ENCODE peak calls at places on chromosomes 2 and 18, in ten cellular contexts. One of them, this sample, is unnamed.

GRCh38 chr2:204842731-204843490 is 297.6 kb downstream of the PARD3B start:
- DNase-seq in A549: peak; percentile 54
- DNase-seq in nephron progenitor cell: no peak
- DNase-seq in astrocyte of the spinal cord: peak; percentile 94
- DNase-seq in osteoblast: peak; percentile 72
- DNase-seq in body of pancreas: peak; percentile 20
- DNase-seq in choroid plexus epithelial cell: peak; percentile 97
- DNase-seq in neural progenitor cell: no peak
- DNase-seq in activated CD8-positive, alpha-beta T cell treated with anti-CD3 and anti-CD28 coated beads for 36 hours: peak; percentile 14
- DNase-seq in epithelial cell of esophagus: peak; percentile 83
- DNase-seq in this sample: no peak

GRCh38 chr2:66440692-66441091 is 5.8 kb downstream of the MEIS1 start:
- DNase-seq in A549: no peak
- DNase-seq in nephron progenitor cell: peak; percentile 66
- DNase-seq in astrocyte of the spinal cord: peak; percentile 68
- DNase-seq in osteoblast: peak; percentile 93
- DNase-seq in body of pancreas: no peak
- DNase-seq in choroid plexus epithelial cell: peak; percentile 37
- DNase-seq in neural progenitor cell: peak; percentile 74
- DNase-seq in activated CD8-positive, alpha-beta T cell treated with anti-CD3 and anti-CD28 coated beads for 36 hours: no peak
- DNase-seq in epithelial cell of esophagus: peak; percentile 37
- DNase-seq in this sample: no peak

GRCh38 chr2:121266543-121267106 is 18.4 kb downstream of the TFCP2L1 start:
- DNase-seq in A549: no peak
- DNase-seq in nephron progenitor cell: no peak
- DNase-seq in astrocyte of the spinal cord: no peak
- DNase-seq in osteoblast: no peak
- DNase-seq in body of pancreas: no peak
- DNase-seq in choroid plexus epithelial cell: no peak
- DNase-seq in neural progenitor cell: no peak
- DNase-seq in activated CD8-positive, alpha-beta T cell treated with anti-CD3 and anti-CD28 coated beads for 36 hours: no peak
- DNase-seq in epithelial cell of esophagus: peak; percentile 61
- DNase-seq in this sample: no peak

GRCh38 chr2:159684796-159685195 is 27.5 kb upstream of the MARCHF7 start:
- DNase-seq in A549: peak; percentile 11
- DNase-seq in nephron progenitor cell: no peak
- DNase-seq in astrocyte of the spinal cord: peak; percentile 67
- DNase-seq in osteoblast: peak; percentile 77
- DNase-seq in body of pancreas: no peak
- DNase-seq in choroid plexus epithelial cell: peak; percentile 72
- DNase-seq in neural progenitor cell: no peak
- DNase-seq in activated CD8-positive, alpha-beta T cell treated with anti-CD3 and anti-CD28 coated beads for 36 hours: no peak
- DNase-seq in epithelial cell of esophagus: peak; percentile 82
- DNase-seq in this sample: no peak

GRCh38 chr2:23588788-23589187 is 203.8 kb downstream of the KLHL29 start:
- DNase-seq in A549: no peak
- DNase-seq in nephron progenitor cell: peak; percentile 24
- DNase-seq in astrocyte of the spinal cord: peak; percentile 31
- DNase-seq in osteoblast: no peak
- DNase-seq in body of pancreas: no peak
- DNase-seq in choroid plexus epithelial cell: no peak
- DNase-seq in neural progenitor cell: no peak
- DNase-seq in activated CD8-positive, alpha-beta T cell treated with anti-CD3 and anti-CD28 coated beads for 36 hours: no peak
- DNase-seq in epithelial cell of esophagus: no peak
- DNase-seq in this sample: no peak

GRCh38 chr2:181774601-181775179 is 94.4 kb upstream of the NEUROD1 start:
- DNase-seq in A549: peak; percentile 34
- DNase-seq in nephron progenitor cell: no peak
- DNase-seq in astrocyte of the spinal cord: no peak
- DNase-seq in osteoblast: no peak
- DNase-seq in body of pancreas: no peak
- DNase-seq in choroid plexus epithelial cell: peak; percentile 52
- DNase-seq in neural progenitor cell: no peak
- DNase-seq in activated CD8-positive, alpha-beta T cell treated with anti-CD3 and anti-CD28 coated beads for 36 hours: no peak
- DNase-seq in epithelial cell of esophagus: peak; percentile 74
- DNase-seq in this sample: no peak

GRCh38 chr18:50880108-50880465 is 1.2 kb downstream of the ME2 start:
- DNase-seq in A549: no peak
- DNase-seq in nephron progenitor cell: no peak
- DNase-seq in astrocyte of the spinal cord: peak; percentile 3
- DNase-seq in osteoblast: no peak
- DNase-seq in body of pancreas: no peak
- DNase-seq in choroid plexus epithelial cell: no peak
- DNase-seq in neural progenitor cell: peak; percentile 15
- DNase-seq in activated CD8-positive, alpha-beta T cell treated with anti-CD3 and anti-CD28 coated beads for 36 hours: no peak
- DNase-seq in epithelial cell of esophagus: no peak
- DNase-seq in this sample: no peak

GRCh38 chr2:236250286-236250685 is 13.9 kb downstream of the ASB18 start:
- DNase-seq in A549: no peak
- DNase-seq in nephron progenitor cell: no peak
- DNase-seq in astrocyte of the spinal cord: no peak
- DNase-seq in osteoblast: no peak
- DNase-seq in body of pancreas: no peak
- DNase-seq in choroid plexus epithelial cell: no peak
- DNase-seq in neural progenitor cell: no peak
- DNase-seq in activated CD8-positive, alpha-beta T cell treated with anti-CD3 and anti-CD28 coated beads for 36 hours: no peak
- DNase-seq in epithelial cell of esophagus: no peak
- DNase-seq in this sample: no peak

GRCh38 chr2:8247905-8248622 is 433.8 kb upstream of the ID2 start:
- DNase-seq in A549: no peak
- DNase-seq in nephron progenitor cell: no peak
- DNase-seq in astrocyte of the spinal cord: no peak
- DNase-seq in osteoblast: no peak
- DNase-seq in body of pancreas: no peak
- DNase-seq in choroid plexus epithelial cell: no peak
- DNase-seq in neural progenitor cell: no peak
- DNase-seq in activated CD8-positive, alpha-beta T cell treated with anti-CD3 and anti-CD28 coated beads for 36 hours: no peak
- DNase-seq in epithelial cell of esophagus: no peak
- DNase-seq in this sample: no peak

GRCh38 chr2:223760838-223761502 is 76.4 kb downstream of the AP1S3 start:
- DNase-seq in A549: peak; percentile 90
- DNase-seq in nephron progenitor cell: no peak
- DNase-seq in astrocyte of the spinal cord: peak; percentile 88
- DNase-seq in osteoblast: peak; percentile 82
- DNase-seq in body of pancreas: peak; percentile 56
- DNase-seq in choroid plexus epithelial cell: peak; percentile 61
- DNase-seq in neural progenitor cell: peak; percentile 26
- DNase-seq in activated CD8-positive, alpha-beta T cell treated with anti-CD3 and anti-CD28 coated beads for 36 hours: peak; percentile 82
- DNase-seq in epithelial cell of esophagus: peak; percentile 97
- DNase-seq in this sample: no peak
- TF ChIP-seq CTCF in A549: peak; percentile 47
- TF ChIP-seq CTCF in nephron progenitor cell: no peak
- TF ChIP-seq CTCF in astrocyte of the spinal cord: peak; percentile 43
- TF ChIP-seq CTCF in osteoblast: peak; percentile 29
- TF ChIP-seq CTCF in body of pancreas: no peak
- TF ChIP-seq CTCF in choroid plexus epithelial cell: peak; percentile 42
- TF ChIP-seq CTCF in neural progenitor cell: peak; percentile 38
- TF ChIP-seq CTCF in activated CD8-positive, alpha-beta T cell treated with anti-CD3 and anti-CD28 coated beads for 36 hours: no peak
- TF ChIP-seq CTCF in epithelial cell of esophagus: peak; percentile 43
- TF ChIP-seq CTCF in this sample: no peak

DNA sequence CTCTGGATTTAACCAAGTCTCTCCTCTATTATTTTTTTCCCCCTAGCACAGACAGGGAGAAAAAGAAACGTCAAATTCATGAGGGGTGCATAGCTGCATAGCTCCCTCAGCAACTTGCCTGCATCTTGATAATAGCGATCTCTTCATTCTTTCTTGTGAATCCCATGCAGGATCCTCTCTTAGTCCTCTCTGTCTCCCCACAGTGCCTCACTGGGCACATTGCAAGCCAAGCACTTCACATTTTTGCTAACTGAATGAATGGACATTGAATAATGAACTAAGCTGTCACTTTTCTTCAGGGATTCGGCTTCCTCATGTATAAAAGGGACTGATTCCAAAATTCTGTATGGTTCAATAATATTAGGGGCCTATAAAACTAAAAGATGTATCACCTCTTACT is 2.9 kb upstream of the EPB41L3 start:
- DNase-seq in A549: peak; percentile 17
- DNase-seq in nephron progenitor cell: peak; percentile 31
- DNase-seq in astrocyte of the spinal cord: peak; percentile 72
- DNase-seq in osteoblast: no peak
- DNase-seq in body of pancreas: no peak
- DNase-seq in choroid plexus epithelial cell: peak; percentile 92
- DNase-seq in neural progenitor cell: peak; percentile 72
- DNase-seq in activated CD8-positive, alpha-beta T cell treated with anti-CD3 and anti-CD28 coated beads for 36 hours: no peak
- DNase-seq in epithelial cell of esophagus: peak; percentile 18
- DNase-seq in this sample: no peak
- TF ChIP-seq CTCF in A549: no peak
- TF ChIP-seq CTCF in nephron progenitor cell: peak; percentile 45
- TF ChIP-seq CTCF in astrocyte of the spinal cord: peak; percentile 87
- TF ChIP-seq CTCF in osteoblast: no peak
- TF ChIP-seq CTCF in body of pancreas: peak; percentile 15
- TF ChIP-seq CTCF in choroid plexus epithelial cell: peak; percentile 96
- TF ChIP-seq CTCF in neural progenitor cell: peak; percentile 63
- TF ChIP-seq CTCF in activated CD8-positive, alpha-beta T cell treated with anti-CD3 and anti-CD28 coated beads for 36 hours: no peak
- TF ChIP-seq CTCF in epithelial cell of esophagus: peak; percentile 45
- TF ChIP-seq CTCF in this sample: peak; percentile 47

GRCh38 chr2:179240481-179241451 is 23.9 kb downstream of the SESTD1 start:
- DNase-seq in A549: no peak
- DNase-seq in nephron progenitor cell: no peak
- DNase-seq in astrocyte of the spinal cord: no peak
- DNase-seq in osteoblast: no peak
- DNase-seq in body of pancreas: no peak
- DNase-seq in choroid plexus epithelial cell: no peak
- DNase-seq in neural progenitor cell: no peak
- DNase-seq in activated CD8-positive, alpha-beta T cell treated with anti-CD3 and anti-CD28 coated beads for 36 hours: no peak
- DNase-seq in epithelial cell of esophagus: no peak
- DNase-seq in this sample: no peak
- TF ChIP-seq CTCF in A549: no peak
- TF ChIP-seq CTCF in nephron progenitor cell: no peak
- TF ChIP-seq CTCF in astrocyte of the spinal cord: no peak
- TF ChIP-seq CTCF in osteoblast: peak; percentile 14
- TF ChIP-seq CTCF in body of pancreas: no peak
- TF ChIP-seq CTCF in choroid plexus epithelial cell: peak; percentile 32
- TF ChIP-seq CTCF in neural progenitor cell: peak; percentile 50
- TF ChIP-seq CTCF in activated CD8-positive, alpha-beta T cell treated with anti-CD3 and anti-CD28 coated beads for 36 hours: no peak
- TF ChIP-seq CTCF in epithelial cell of esophagus: no peak
- TF ChIP-seq CTCF in this sample: peak; percentile 37

GRCh38 chr2:203097735-203098134 is 83.1 kb downstream of the NBEAL1 start:
- DNase-seq in A549: peak; percentile 42
- DNase-seq in nephron progenitor cell: no peak
- DNase-seq in astrocyte of the spinal cord: no peak
- DNase-seq in osteoblast: no peak
- DNase-seq in body of pancreas: no peak
- DNase-seq in choroid plexus epithelial cell: peak; percentile 48
- DNase-seq in neural progenitor cell: no peak
- DNase-seq in activated CD8-positive, alpha-beta T cell treated with anti-CD3 and anti-CD28 coated beads for 36 hours: no peak
- DNase-seq in epithelial cell of esophagus: peak; percentile 13
- DNase-seq in this sample: no peak
- TF ChIP-seq CTCF in A549: peak; percentile 30
- TF ChIP-seq CTCF in nephron progenitor cell: peak; percentile 25
- TF ChIP-seq CTCF in astrocyte of the spinal cord: peak; percentile 32
- TF ChIP-seq CTCF in osteoblast: peak; percentile 34
- TF ChIP-seq CTCF in body of pancreas: peak; percentile 24
- TF ChIP-seq CTCF in choroid plexus epithelial cell: peak; percentile 47
- TF ChIP-seq CTCF in neural progenitor cell: peak; percentile 36
- TF ChIP-seq CTCF in activated CD8-positive, alpha-beta T cell treated with anti-CD3 and anti-CD28 coated beads for 36 hours: peak; percentile 39
- TF ChIP-seq CTCF in epithelial cell of esophagus: peak; percentile 33
- TF ChIP-seq CTCF in this sample: peak; percentile 53

GRCh38 chr2:378364-378763 is 90.5 kb upstream of the ALKAL2 start:
- DNase-seq in A549: no peak
- DNase-seq in nephron progenitor cell: no peak
- DNase-seq in astrocyte of the spinal cord: no peak
- DNase-seq in osteoblast: no peak
- DNase-seq in body of pancreas: no peak
- DNase-seq in choroid plexus epithelial cell: no peak
- DNase-seq in neural progenitor cell: no peak
- DNase-seq in activated CD8-positive, alpha-beta T cell treated with anti-CD3 and anti-CD28 coated beads for 36 hours: no peak
- DNase-seq in epithelial cell of esophagus: no peak
- DNase-seq in this sample: no peak

GRCh38 chr2:379778-380177 is 91.9 kb upstream of the ALKAL2 start:
- DNase-seq in A549: no peak
- DNase-seq in nephron progenitor cell: no peak
- DNase-seq in astrocyte of the spinal cord: no peak
- DNase-seq in osteoblast: no peak
- DNase-seq in body of pancreas: no peak
- DNase-seq in choroid plexus epithelial cell: no peak
- DNase-seq in neural progenitor cell: no peak
- DNase-seq in activated CD8-positive, alpha-beta T cell treated with anti-CD3 and anti-CD28 coated beads for 36 hours: no peak
- DNase-seq in epithelial cell of esophagus: no peak
- DNase-seq in this sample: no peak

GRCh38 chr2:377414-377813 is 89.5 kb upstream of the ALKAL2 start:
- DNase-seq in A549: no peak
- DNase-seq in nephron progenitor cell: no peak
- DNase-seq in astrocyte of the spinal cord: no peak
- DNase-seq in osteoblast: no peak
- DNase-seq in body of pancreas: no peak
- DNase-seq in choroid plexus epithelial cell: no peak
- DNase-seq in neural progenitor cell: no peak
- DNase-seq in activated CD8-positive, alpha-beta T cell treated with anti-CD3 and anti-CD28 coated beads for 36 hours: no peak
- DNase-seq in epithelial cell of esophagus: no peak
- DNase-seq in this sample: no peak

GRCh38 chr2:375947-376307 is 88.0 kb upstream of the ALKAL2 start:
- DNase-seq in A549: no peak
- DNase-seq in nephron progenitor cell: no peak
- DNase-seq in astrocyte of the spinal cord: no peak
- DNase-seq in osteoblast: no peak
- DNase-seq in body of pancreas: no peak
- DNase-seq in choroid plexus epithelial cell: no peak
- DNase-seq in neural progenitor cell: no peak
- DNase-seq in activated CD8-positive, alpha-beta T cell treated with anti-CD3 and anti-CD28 coated beads for 36 hours: no peak
- DNase-seq in epithelial cell of esophagus: no peak
- DNase-seq in this sample: no peak

GRCh38 chr2:375270-375946 is 87.5 kb upstream of the ALKAL2 start:
- DNase-seq in A549: no peak
- DNase-seq in nephron progenitor cell: no peak
- DNase-seq in astrocyte of the spinal cord: no peak
- DNase-seq in osteoblast: no peak
- DNase-seq in body of pancreas: no peak
- DNase-seq in choroid plexus epithelial cell: no peak
- DNase-seq in neural progenitor cell: no peak
- DNase-seq in activated CD8-positive, alpha-beta T cell treated with anti-CD3 and anti-CD28 coated beads for 36 hours: no peak
- DNase-seq in epithelial cell of esophagus: no peak
- DNase-seq in this sample: no peak
- TF ChIP-seq CTCF in A549: no peak
- TF ChIP-seq CTCF in nephron progenitor cell: no peak
- TF ChIP-seq CTCF in astrocyte of the spinal cord: no peak
- TF ChIP-seq CTCF in osteoblast: no peak
- TF ChIP-seq CTCF in body of pancreas: no peak
- TF ChIP-seq CTCF in choroid plexus epithelial cell: no peak
- TF ChIP-seq CTCF in neural progenitor cell: no peak
- TF ChIP-seq CTCF in activated CD8-positive, alpha-beta T cell treated with anti-CD3 and anti-CD28 coated beads for 36 hours: no peak
- TF ChIP-seq CTCF in epithelial cell of esophagus: no peak
- TF ChIP-seq CTCF in this sample: no peak